ENCODE peak calls at places on chromosomes 4 and X, in four cellular contexts. One of them, this sample, is unnamed.

GRCh38 chrX:67717571-67717970 is 173.8 kb downstream of the AR start:
- DNase-seq in left lung: no peak
- DNase-seq in right atrium auricular region: no peak
- DNase-seq in GM13977: no peak
- DNase-seq in this sample: no peak

GRCh38 chrX:43349363-43349762 is 306.7 kb upstream of the MAOA start:
- DNase-seq in left lung: peak; percentile 35
- DNase-seq in GM13977: peak; percentile 22
- DNase-seq in right atrium auricular region: no peak
- DNase-seq in this sample: no peak

GRCh38 chr4:26105815-26106699 is 192.0 kb downstream of the SMIM20 start:
- DNase-seq in right atrium auricular region: no peak
- DNase-seq in left lung: no peak
- DNase-seq in GM13977: no peak
- DNase-seq in this sample: no peak

GRCh38 chr4:15253346-15253745 is 174.5 kb upstream of the C1QTNF7 start:
- DNase-seq in right atrium auricular region: no peak
- DNase-seq in GM13977: peak; percentile 54
- DNase-seq in left lung: no peak
- DNase-seq in this sample: no peak

GRCh38 chr4:122673252-122673651 is 52.4 kb upstream of the IL21 start:
- DNase-seq in left lung: no peak
- DNase-seq in right atrium auricular region: no peak
- DNase-seq in GM13977: no peak
- DNase-seq in this sample: no peak

GRCh38 chrX:150664290-150664689 is 28.9 kb upstream of the MTMR1 start:
- DNase-seq in left lung: peak; percentile 41
- DNase-seq in GM13977: no peak
- DNase-seq in right atrium auricular region: no peak
- DNase-seq in this sample: no peak

GRCh38 chrX:109440475-109440874 is 41.4 kb downstream of the GUCY2F start:
- DNase-seq in GM13977: no peak
- DNase-seq in right atrium auricular region: no peak
- DNase-seq in left lung: no peak
- DNase-seq in this sample: no peak

GRCh38 chr4:135418353-135418752 is 1216.8 kb upstream of the PABPC4L start:
- DNase-seq in right atrium auricular region: no peak
- DNase-seq in left lung: no peak
- DNase-seq in GM13977: peak; percentile 12
- DNase-seq in this sample: no peak

GRCh38 chrX:87728459-87728858 is 210.9 kb downstream of the KLHL4 start:
- DNase-seq in right atrium auricular region: no peak
- DNase-seq in left lung: no peak
- DNase-seq in GM13977: no peak
- DNase-seq in this sample: no peak

GRCh38 chrX:40095588-40096394 is 2.0 kb downstream of the BCOR start:
- DNase-seq in GM13977: no peak
- DNase-seq in right atrium auricular region: no peak
- DNase-seq in left lung: peak; percentile 52
- DNase-seq in this sample: no peak

GRCh38 chrX:133590703-133591505 is 175.6 kb upstream of the GPC4 start:
- DNase-seq in right atrium auricular region: no peak
- DNase-seq in left lung: no peak
- DNase-seq in GM13977: no peak
- DNase-seq in this sample: no peak

GRCh38 chrX:15336023-15336413 is 695 bp upstream of the PIGA start:
- DNase-seq in right atrium auricular region: no peak
- DNase-seq in left lung: peak; percentile 43
- DNase-seq in GM13977: no peak
- DNase-seq in this sample: no peak

GRCh38 chrX:115047181-115047580 is 29.8 kb upstream of the IL13RA2 start:
- DNase-seq in left lung: no peak
- DNase-seq in right atrium auricular region: no peak
- DNase-seq in GM13977: no peak
- DNase-seq in this sample: no peak

GRCh38 chrX:10350991-10351390 is 194.2 kb downstream of the CLCN4 start:
- DNase-seq in left lung: no peak
- DNase-seq in right atrium auricular region: no peak
- DNase-seq in GM13977: no peak
- DNase-seq in this sample: no peak

GRCh38 chr4:17544205-17544604 is 29.2 kb downstream of the CLRN2 start:
- DNase-seq in right atrium auricular region: no peak
- DNase-seq in GM13977: no peak
- DNase-seq in left lung: no peak
- DNase-seq in this sample: no peak

GRCh38 chr4:154345359-154345758 is 146.2 kb downstream of the DCHS2 start:
- DNase-seq in GM13977: no peak
- DNase-seq in left lung: no peak
- DNase-seq in right atrium auricular region: no peak
- DNase-seq in this sample: no peak

GRCh38 chr4:154354883-154355282 is 136.7 kb downstream of the DCHS2 start:
- DNase-seq in left lung: no peak
- DNase-seq in right atrium auricular region: no peak
- DNase-seq in GM13977: no peak
- DNase-seq in this sample: no peak

GRCh38 chr4:154344686-154345085 is 146.9 kb downstream of the DCHS2 start:
- DNase-seq in GM13977: peak; percentile 19
- DNase-seq in right atrium auricular region: no peak
- DNase-seq in left lung: no peak
- DNase-seq in this sample: no peak

GRCh38 chr4:154348657-154349056 is 142.9 kb downstream of the DCHS2 start:
- DNase-seq in GM13977: no peak
- DNase-seq in right atrium auricular region: no peak
- DNase-seq in left lung: no peak
- DNase-seq in this sample: no peak

DNA sequence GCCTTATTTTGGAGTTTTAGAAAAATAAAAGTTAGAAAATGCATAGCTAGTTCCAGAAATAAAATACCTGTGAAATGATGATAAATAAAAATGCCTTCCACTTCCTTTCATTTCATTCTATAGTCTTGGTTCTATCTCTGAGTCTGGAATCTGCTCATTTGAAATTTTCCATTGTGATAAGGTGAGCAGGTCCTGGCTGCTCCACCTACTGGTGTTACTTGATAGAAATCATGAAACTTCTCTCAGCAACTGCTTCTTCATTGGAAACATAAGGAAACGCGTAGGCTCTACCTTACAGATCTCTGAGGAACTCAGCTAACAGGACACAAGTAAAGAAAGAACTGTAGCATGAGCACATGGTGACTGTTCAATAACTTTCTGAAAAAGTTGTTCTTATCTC is 141.8 kb downstream of the DCHS2 start:
- DNase-seq in GM13977: no peak
- DNase-seq in right atrium auricular region: no peak
- DNase-seq in left lung: no peak
- DNase-seq in this sample: no peak
- TF ChIP-seq CTCF in GM13977: peak; percentile 45
- TF ChIP-seq CTCF in right atrium auricular region: no peak
- TF ChIP-seq CTCF in left lung: no peak
- TF ChIP-seq CTCF in this sample: no peak

GRCh38 chr4:169185133-169185956 is 85.4 kb downstream of the SH3RF1 start:
- DNase-seq in right atrium auricular region: no peak
- DNase-seq in GM13977: no peak
- DNase-seq in left lung: no peak
- DNase-seq in this sample: no peak
- TF ChIP-seq CTCF in right atrium auricular region: no peak
- TF ChIP-seq CTCF in GM13977: no peak
- TF ChIP-seq CTCF in left lung: no peak
- TF ChIP-seq CTCF in this sample: no peak

GRCh38 chr4:124202106-124202505 is 510.4 kb downstream of the ANKRD50 start:
- DNase-seq in GM13977: no peak
- DNase-seq in left lung: no peak
- DNase-seq in right atrium auricular region: no peak
- DNase-seq in this sample: no peak
- TF ChIP-seq CTCF in GM13977: no peak
- TF ChIP-seq CTCF in left lung: no peak
- TF ChIP-seq CTCF in right atrium auricular region: no peak
- TF ChIP-seq CTCF in this sample: no peak

DNA sequence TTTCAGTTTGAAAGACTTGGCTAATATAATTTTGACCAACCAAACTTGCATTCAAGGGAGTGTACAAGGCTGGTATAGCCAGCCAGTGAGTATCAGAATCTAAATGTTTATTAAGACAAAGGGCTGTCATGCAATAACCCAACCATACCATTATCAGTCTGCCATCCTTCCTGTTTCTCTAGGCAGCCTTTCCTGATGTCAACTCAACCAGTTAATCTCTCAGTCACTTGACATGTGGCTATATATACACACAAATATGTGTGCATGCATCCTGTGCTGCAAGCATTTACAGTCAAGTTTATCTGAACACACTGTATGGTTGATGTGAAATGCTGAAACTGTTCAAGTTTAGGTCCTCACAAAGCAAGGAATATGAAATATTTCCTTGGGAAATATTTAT is 17.2 kb downstream of the BTK start:
- DNase-seq in right atrium auricular region: no peak
- DNase-seq in left lung: no peak
- DNase-seq in GM13977: no peak
- DNase-seq in this sample: no peak
- TF ChIP-seq CTCF in right atrium auricular region: no peak
- TF ChIP-seq CTCF in left lung: no peak
- TF ChIP-seq CTCF in GM13977: no peak
- TF ChIP-seq CTCF in this sample: no peak

DNA sequence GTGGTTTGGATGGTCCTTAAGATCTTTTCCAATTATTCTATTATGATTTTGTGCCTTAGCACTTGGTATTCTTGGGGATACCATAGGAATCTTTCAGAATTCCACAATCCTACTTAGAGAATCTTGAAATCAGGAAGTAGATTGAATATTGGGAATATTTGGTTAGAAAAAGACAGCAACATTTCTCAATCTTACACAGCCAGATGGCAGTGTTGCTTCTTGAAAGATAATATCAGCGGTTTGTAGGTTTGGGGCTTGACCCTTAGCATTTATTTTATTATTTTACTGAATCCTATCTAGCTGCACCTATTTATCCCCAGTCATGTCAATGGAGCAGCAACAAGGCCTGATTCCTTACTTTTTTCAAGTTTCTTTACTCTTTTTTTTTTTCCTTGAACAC is 28.6 kb downstream of the MAGEB1 start:
- DNase-seq in right atrium auricular region: no peak
- DNase-seq in GM13977: no peak
- DNase-seq in left lung: no peak
- DNase-seq in this sample: no peak
- TF ChIP-seq CTCF in right atrium auricular region: no peak
- TF ChIP-seq CTCF in GM13977: peak; percentile 12
- TF ChIP-seq CTCF in left lung: no peak
- TF ChIP-seq CTCF in this sample: no peak

DNA sequence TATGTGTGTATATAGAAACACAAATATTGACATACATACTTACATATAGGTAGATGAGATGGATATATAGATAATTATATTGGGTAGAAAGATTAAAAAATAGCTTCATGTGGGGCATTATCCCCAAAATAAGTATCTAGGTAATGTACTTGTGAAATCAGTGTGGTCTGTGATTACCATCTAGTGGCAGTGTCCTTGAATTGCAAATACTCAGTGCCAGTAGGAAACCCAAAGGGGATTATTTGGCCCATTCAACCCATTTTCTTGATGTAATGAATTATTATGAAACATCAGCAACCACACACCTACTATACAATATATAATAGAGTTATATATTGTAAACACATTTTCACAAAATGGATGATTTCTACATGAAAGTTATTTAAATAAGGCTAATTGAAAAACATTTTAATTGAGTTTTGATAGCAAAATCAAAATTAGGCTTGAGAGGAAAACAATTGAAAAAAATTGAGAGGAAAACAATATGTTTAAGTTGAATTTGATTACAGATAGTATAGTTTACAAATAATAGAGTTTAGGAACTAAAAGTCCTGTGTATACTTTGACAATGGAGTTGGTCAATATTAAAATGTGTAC is 389.4 kb downstream of the GALNTL6 start:
- DNase-seq in GM13977: peak; percentile 33
- DNase-seq in left lung: no peak
- DNase-seq in right atrium auricular region: no peak
- DNase-seq in this sample: no peak
- TF ChIP-seq CTCF in GM13977: peak; percentile 57
- TF ChIP-seq CTCF in left lung: no peak
- TF ChIP-seq CTCF in right atrium auricular region: no peak
- TF ChIP-seq CTCF in this sample: peak; percentile 55

This sample was measured in mesothelial cell of epicardium.